ENCODE peak calls at places on chromosomes 2 and 18, in eight cellular contexts. W is nephron progenitor cell, Z is HFF-Myc, L is tibial artery, O is SK-N-SH, X is GM10248, Q is pancreas, H is AG09309. J is an unnamed sample.

GRCh38 chr18:55927831-55928230 is 339.8 kb upstream of the TCF4 start:
- DNase-seq in L (no peak), Q (no peak), Z (peak), O (no peak), X (no peak), H (peak), W (no peak), J (no peak)

GRCh38 chr2:236745420-236746210 is 176.0 kb downstream of the ACKR3 start:
- DNase-seq in Q (peak), L (peak), Z (no peak), O (no peak), W (no peak), X (no peak), H (peak), J (no peak)

GRCh38 chr18:10303171-10303570 is 151.3 kb upstream of the APCDD1 start:
- DNase-seq in X (no peak), O (no peak), H (no peak), W (no peak), Q (no peak), Z (no peak), L (no peak), J (no peak)

GRCh38 chr2:160906878-160907277 is 253.3 kb upstream of the TANK start:
- DNase-seq in L (no peak), Q (no peak), H (no peak), X (no peak), Z (no peak), O (no peak), W (no peak), J (no peak)

GRCh38 chr2:191555092-191555742 is 122.7 kb upstream of the NABP1 start:
- DNase-seq in Z (peak), O (peak), L (peak), H (peak), X (peak), W (peak), Q (peak), J (peak)

GRCh38 chr2:85785027-85785822 is 31.4 kb downstream of the ATOH8 start:
- DNase-seq in H (peak), X (no peak), W (peak), L (peak), Z (peak), O (no peak), Q (no peak), J (no peak)

GRCh38 chr2:7411691-7412090 is 494.5 kb downstream of the RNF144A start:
- DNase-seq in X (no peak), L (no peak), H (no peak), Q (no peak), Z (no peak), O (no peak), W (no peak), J (no peak)

GRCh38 chr2:228624708-228625107 is 443.2 kb upstream of the SPHKAP start:
- DNase-seq in Q (no peak), W (no peak), Z (no peak), O (no peak), H (no peak), L (no peak), X (no peak), J (no peak)

GRCh38 chr2:150470435-150470834 is 17.0 kb downstream of the RND3 start:
- DNase-seq in H (no peak), O (no peak), X (no peak), Z (no peak), W (no peak), L (no peak), Q (no peak), J (no peak)

GRCh38 chr2:159196393-159196925 is 90.0 kb downstream of the WDSUB1 start:
- DNase-seq in H (no peak), Q (no peak), W (no peak), Z (no peak), X (no peak), O (no peak), L (no peak), J (no peak)

GRCh38 chr2:46793423-46794416 is 121.9 kb downstream of the MCFD2 start:
- DNase-seq in W (no peak), X (no peak), Q (peak), H (no peak), L (no peak), O (no peak), Z (no peak), J (no peak)

GRCh38 chr18:58716046-58716766 is 44.9 kb downstream of the MALT1 start:
- DNase-seq in L (no peak), H (no peak), X (peak), W (no peak), Q (no peak), O (no peak), Z (no peak), J (no peak)

GRCh38 chr2:12605936-12606335 is 110.8 kb upstream of the TRIB2 start:
- DNase-seq in X (no peak), Q (no peak), O (no peak), Z (no peak), L (no peak), W (no peak), H (no peak), J (no peak)

GRCh38 chr2:12824304-12824761 is 107.6 kb downstream of the TRIB2 start:
- DNase-seq in H (no peak), O (no peak), Z (peak), W (peak), X (no peak), L (no peak), Q (no peak), J (no peak)

GRCh38 chr2:28755411-28755810 is 3.8 kb downstream of the PPP1CB start:
- DNase-seq in H (no peak), Q (no peak), W (no peak), O (no peak), X (no peak), L (no peak), Z (no peak), J (no peak)

GRCh38 chr2:173271825-173272224 is 82.8 kb upstream of the CDCA7 start:
- DNase-seq in L (no peak), Z (no peak), X (no peak), Q (no peak), H (no peak), O (no peak), W (no peak), J (no peak)

GRCh38 chr2:37180006-37180639 is 8.3 kb downstream of the SULT6B1 start:
- DNase-seq in L (no peak), Q (no peak), O (no peak), W (no peak), H (no peak), X (no peak), Z (no peak), J (no peak)

GRCh38 chr18:59848002-59848401 is 51.8 kb upstream of the PMAIP1 start:
- DNase-seq in O (no peak), H (no peak), X (peak), Z (no peak), Q (no peak), L (no peak), W (no peak), J (no peak)

GRCh38 chr18:23967321-23968089 is 47.0 kb upstream of the TTC39C start:
- DNase-seq in W (no peak), Z (no peak), H (no peak), O (no peak), L (no peak), X (no peak), Q (no peak), J (peak)

GRCh38 chr2:183709829-183710228 is 585.6 kb downstream of the NUP35 start:
- DNase-seq in Z (no peak), W (no peak), X (no peak), H (no peak), Q (no peak), L (no peak), O (no peak), J (no peak)

GRCh38 chr2:148832626-148833025 is 42.4 kb upstream of the KIF5C start:
- DNase-seq in L (no peak), X (no peak), Q (no peak), O (no peak), H (no peak), Z (no peak), W (no peak), J (no peak)

GRCh38 chr18:73669299-73669698 is 478.3 kb downstream of the FBXO15 start:
- DNase-seq in L (no peak), Z (no peak), Q (no peak), H (no peak), X (no peak), O (no peak), W (no peak), J (no peak)

GRCh38 chr2:71609958-71610357 is 156.6 kb downstream of the DYSF start:
- DNase-seq in X (no peak), H (peak), W (no peak), Z (no peak), L (no peak), O (peak), Q (no peak), J (no peak)

GRCh38 chr18:12308386-12309100 is 502 bp downstream of the TUBB6 start:
- DNase-seq in W (peak), Z (no peak), Q (peak), X (peak), L (peak), O (peak), H (peak), J (peak)

GRCh38 chr2:216283038-216283900 is 89.0 kb downstream of the MARCHF4 start:
- DNase-seq in Z (no peak), O (peak), L (no peak), Q (no peak), X (peak), W (peak), H (no peak), J (no peak)

GRCh38 chr2:174595415-174595814 is 2.2 kb downstream of the WIPF1 start:
- DNase-seq in X (no peak), Z (no peak), O (no peak), H (no peak), Q (no peak), W (no peak), L (no peak), J (no peak)

GRCh38 chr18:5051207-5051606 is 145.8 kb downstream of the AKAIN1 start:
- DNase-seq in H (no peak), L (no peak), W (no peak), Q (no peak), Z (no peak), X (no peak), O (no peak), J (no peak)

GRCh38 chr2:134745023-134745422 is 26.2 kb upstream of the TMEM163 start:
- DNase-seq in O (no peak), Q (no peak), X (no peak), W (no peak), Z (no peak), H (no peak), L (no peak), J (no peak)

GRCh38 chr2:72934683-72935610 is 17.6 kb downstream of the EMX1 start:
- DNase-seq in Q (no peak), X (peak), Z (no peak), H (no peak), W (no peak), L (no peak), O (no peak), J (no peak)
- TF ChIP-seq CTCF in Q (peak), X (peak), Z (peak), H (peak), W (no peak), L (no peak), O (peak), J (no peak)

DNA sequence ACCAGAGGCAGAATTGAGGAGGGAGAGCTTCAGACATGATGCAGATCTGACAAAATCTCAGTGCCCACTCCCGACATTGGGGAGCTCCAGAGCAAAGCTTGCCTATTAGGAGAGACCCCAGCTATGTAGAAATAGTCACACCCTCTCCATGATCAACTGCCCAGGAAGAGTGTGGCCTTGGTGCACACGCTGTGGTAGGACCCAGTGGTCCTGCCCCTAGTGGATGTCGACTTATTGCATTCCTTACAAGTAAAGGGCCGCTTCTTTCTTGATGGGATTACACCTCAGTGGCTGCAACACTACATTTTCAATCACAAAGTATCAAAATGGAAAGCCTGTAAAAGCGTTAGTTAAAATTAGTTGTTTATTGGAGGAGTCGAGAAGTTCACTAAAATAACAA is 64.2 kb downstream of the VRK2 start:
- DNase-seq in X (no peak), O (no peak), Q (no peak), H (no peak), W (no peak), Z (no peak), L (no peak), J (no peak)
- TF ChIP-seq CTCF in X (no peak), O (no peak), Q (no peak), H (no peak), W (no peak), Z (peak), L (no peak), J (no peak)

GRCh38 chr2:102139851-102140250 is 2.7 kb upstream of the IL1R1 start:
- DNase-seq in Z (no peak), H (no peak), O (no peak), W (no peak), L (no peak), X (no peak), Q (no peak), J (no peak)
- TF ChIP-seq CTCF in Z (no peak), H (no peak), O (no peak), W (no peak), L (no peak), X (no peak), Q (no peak), J (no peak)

DNA sequence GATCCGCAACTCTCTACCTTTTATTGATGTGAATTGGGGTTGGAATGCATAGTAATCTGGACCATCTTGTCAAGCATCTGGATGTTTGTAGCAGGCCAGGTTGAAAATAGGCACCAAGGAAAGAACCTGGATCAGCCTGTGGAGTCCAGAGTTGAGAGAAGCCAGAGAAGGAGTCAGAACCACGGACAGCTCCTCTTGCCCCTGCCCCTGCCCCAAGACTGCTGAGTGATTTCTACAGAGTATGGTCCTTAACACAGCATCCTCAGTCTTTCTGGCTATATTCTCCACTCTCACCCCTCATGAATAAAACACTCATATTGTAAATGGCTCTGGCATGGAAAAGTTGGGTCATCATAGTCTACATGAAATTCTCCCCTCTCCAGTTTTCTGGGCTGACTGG is 154.6 kb downstream of the LOXHD1 start:
- DNase-seq in X (no peak), Q (no peak), O (no peak), H (no peak), Z (no peak), W (peak), L (no peak), J (no peak)
- TF ChIP-seq CTCF in X (no peak), Q (no peak), O (no peak), H (no peak), Z (no peak), W (no peak), L (no peak), J (no peak)

GRCh38 chr18:46069524-46069923 is 2.5 kb downstream of the PSTPIP2 start:
- DNase-seq in Z (no peak), L (no peak), H (no peak), Q (no peak), X (no peak), O (no peak), W (no peak), J (no peak)

GRCh38 chr18:46070683-46071614 is 1.1 kb downstream of the PSTPIP2 start:
- DNase-seq in L (no peak), W (peak), Q (no peak), O (peak), H (no peak), Z (no peak), X (no peak), J (peak)

GRCh38 chr18:46067431-46068007 is 4.5 kb downstream of the PSTPIP2 start:
- DNase-seq in O (no peak), Z (peak), Q (no peak), L (no peak), H (no peak), W (no peak), X (no peak), J (no peak)

GRCh38 chr18:46070232-46070631 is 1.8 kb downstream of the PSTPIP2 start:
- DNase-seq in X (no peak), L (no peak), H (no peak), O (no peak), Q (no peak), W (no peak), Z (no peak), J (no peak)

DNA sequence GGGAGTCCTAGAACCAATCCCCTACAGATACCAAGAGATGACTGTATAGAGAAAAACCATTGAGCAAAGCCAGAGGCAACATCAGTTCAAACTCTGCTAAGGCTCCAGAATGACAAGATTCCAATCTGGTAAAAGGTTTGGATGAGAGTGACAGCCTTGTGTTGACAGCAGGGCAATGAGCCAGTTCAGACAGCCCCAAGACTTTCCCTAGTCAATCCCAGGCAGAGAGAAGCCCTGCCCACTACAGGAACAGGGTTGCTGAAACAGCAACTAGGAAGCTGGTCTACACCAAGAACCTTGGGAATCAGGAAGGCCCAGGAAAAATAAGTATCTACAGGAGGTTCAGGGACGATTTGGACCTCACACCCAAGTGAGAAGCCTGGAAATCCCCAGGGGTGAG is 3.3 kb downstream of the PSTPIP2 start:
- DNase-seq in W (no peak), Z (no peak), Q (no peak), O (no peak), H (no peak), X (no peak), L (no peak), J (no peak)
- TF ChIP-seq CTCF in W (no peak), Z (no peak), Q (no peak), O (no peak), H (no peak), X (no peak), L (no peak), J (no peak)

DNA sequence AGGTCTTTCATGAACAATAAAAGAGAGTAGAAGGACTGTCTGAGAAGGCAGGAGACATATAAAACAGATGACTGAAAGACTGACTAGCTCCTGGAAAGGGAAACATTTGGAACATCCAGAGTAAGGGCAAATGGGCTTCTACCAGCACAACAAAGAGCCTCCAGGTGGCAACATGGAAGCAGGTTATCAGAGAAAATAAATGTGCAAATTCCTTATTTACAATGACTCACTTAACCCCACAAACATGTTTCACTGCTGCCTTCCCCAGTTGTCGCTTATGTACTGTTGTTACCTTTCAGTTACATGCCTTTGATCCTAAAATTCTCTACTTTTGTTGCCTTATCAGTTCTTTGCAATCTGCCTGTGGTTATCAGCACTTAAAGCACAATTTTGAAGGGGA is 117.0 kb downstream of the HIBCH start:
- DNase-seq in W (no peak), H (no peak), L (no peak), X (no peak), O (no peak), Q (no peak), Z (no peak), J (no peak)
- TF ChIP-seq CTCF in W (no peak), H (no peak), L (no peak), X (no peak), O (no peak), Q (no peak), Z (no peak), J (no peak)

DNA sequence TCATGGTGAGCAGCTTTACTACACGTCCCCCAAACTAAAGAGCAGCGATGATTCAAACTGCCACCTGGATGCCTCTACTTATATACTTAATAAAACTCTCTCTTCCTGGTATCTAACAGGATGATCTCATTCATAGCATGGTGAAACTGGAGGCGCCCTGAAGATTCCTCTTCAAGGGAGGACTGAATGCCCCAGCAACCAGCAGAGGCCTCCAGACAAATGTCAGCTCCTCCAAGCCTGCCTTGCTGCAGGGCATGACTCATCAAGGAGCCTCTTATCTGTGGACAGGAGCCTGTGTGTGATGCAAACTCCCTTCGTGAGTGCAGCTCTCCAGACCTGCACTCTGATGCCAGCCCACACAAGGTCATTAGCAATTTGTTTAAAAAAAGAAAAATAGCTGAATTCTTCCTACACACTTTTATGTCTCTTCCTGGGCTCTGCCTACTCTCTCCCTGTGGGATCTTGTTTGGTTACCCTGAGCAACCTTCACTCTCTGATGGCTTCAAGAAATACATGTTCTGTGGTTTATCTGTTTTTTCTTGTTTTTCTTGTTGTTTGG is 30.2 kb downstream of the LONRF2 start:
- DNase-seq in X (no peak), Z (peak), W (no peak), L (no peak), H (peak), Q (no peak), O (peak), J (no peak)
- TF ChIP-seq CTCF in X (no peak), Z (no peak), W (no peak), L (no peak), H (no peak), Q (no peak), O (peak), J (no peak)

DNA sequence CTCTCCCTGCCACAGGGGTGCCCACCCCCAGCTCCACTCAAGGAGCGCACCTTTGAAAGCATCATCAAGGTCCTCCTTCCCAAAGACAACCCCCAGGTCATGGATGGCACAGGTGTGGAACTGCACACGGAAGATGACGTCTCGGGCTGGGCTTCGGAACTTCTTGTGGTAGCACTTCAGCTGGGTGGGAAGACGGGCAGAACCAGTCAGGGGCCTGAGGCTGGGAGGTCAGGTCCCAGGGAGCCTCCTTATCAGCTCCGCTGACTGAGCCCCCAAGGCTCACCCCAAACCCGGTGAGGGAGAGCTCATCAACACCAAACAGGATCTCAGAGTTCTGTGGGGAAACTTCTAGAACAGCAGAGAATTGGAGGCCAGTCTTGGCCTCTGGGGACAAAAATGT is 117.8 kb downstream of the TNS1 start:
- DNase-seq in O (no peak), W (no peak), H (no peak), X (no peak), L (no peak), Q (no peak), Z (no peak), J (no peak)
- TF ChIP-seq CTCF in O (no peak), W (no peak), H (no peak), X (no peak), L (no peak), Q (no peak), Z (no peak), J (no peak)